ENCODE peak calls at places on chromosomes 4 and X, in six cellular contexts. One of them, this sample, is unnamed.
A peak's percentile ranks its signal among the peaks of the same experiment; 100 is the strongest.

GRCh38 chr4:77454858-77455257 is 150.8 kb upstream of the CXCL13 start:
- DNase-seq in PC-3: peak; percentile 17
- DNase-seq in body of pancreas: no peak
- DNase-seq in ovary: no peak
- DNase-seq in right atrium auricular region: no peak
- DNase-seq in Peyer's patch: no peak
- DNase-seq in this sample: no peak

GRCh38 chr4:6746721-6747689 is 31.0 kb downstream of the BLOC1S4 start:
- DNase-seq in PC-3: peak; percentile 66
- DNase-seq in body of pancreas: peak; percentile 79
- DNase-seq in ovary: no peak
- DNase-seq in right atrium auricular region: no peak
- DNase-seq in Peyer's patch: peak; percentile 89
- DNase-seq in this sample: no peak

GRCh38 chrX:135520022-135520552 is 373 bp upstream of the INTS6L start:
- DNase-seq in PC-3: no peak
- DNase-seq in body of pancreas: no peak
- DNase-seq in ovary: no peak
- DNase-seq in right atrium auricular region: no peak
- DNase-seq in Peyer's patch: no peak
- DNase-seq in this sample: no peak

GRCh38 chr4:98468744-98469143 is 189.7 kb downstream of the TSPAN5 start:
- DNase-seq in PC-3: no peak
- DNase-seq in body of pancreas: no peak
- DNase-seq in ovary: peak; percentile 58
- DNase-seq in right atrium auricular region: no peak
- DNase-seq in Peyer's patch: no peak
- DNase-seq in this sample: no peak

GRCh38 chr4:10662937-10663336 is 21.6 kb downstream of the CLNK start:
- DNase-seq in PC-3: no peak
- DNase-seq in body of pancreas: no peak
- DNase-seq in ovary: no peak
- DNase-seq in right atrium auricular region: no peak
- DNase-seq in Peyer's patch: no peak
- DNase-seq in this sample: no peak

GRCh38 chrX:128728943-128729342 is 676.7 kb upstream of the ACTRT1 start:
- DNase-seq in PC-3: no peak
- DNase-seq in body of pancreas: no peak
- DNase-seq in ovary: no peak
- DNase-seq in right atrium auricular region: no peak
- DNase-seq in Peyer's patch: no peak
- DNase-seq in this sample: no peak

GRCh38 chr4:179145746-179146530 is 1703.7 kb upstream of the AGA start:
- DNase-seq in PC-3: peak; percentile 27
- DNase-seq in body of pancreas: no peak
- DNase-seq in ovary: no peak
- DNase-seq in right atrium auricular region: no peak
- DNase-seq in Peyer's patch: no peak
- DNase-seq in this sample: no peak

GRCh38 chr4:62232755-62233280 is 1032.7 kb downstream of the ADGRL3 start:
- DNase-seq in PC-3: no peak
- DNase-seq in body of pancreas: no peak
- DNase-seq in ovary: no peak
- DNase-seq in right atrium auricular region: no peak
- DNase-seq in Peyer's patch: no peak
- DNase-seq in this sample: no peak

GRCh38 chr4:10281996-10282395 is 165.4 kb upstream of the WDR1 start:
- DNase-seq in PC-3: no peak
- DNase-seq in body of pancreas: no peak
- DNase-seq in ovary: no peak
- DNase-seq in right atrium auricular region: no peak
- DNase-seq in Peyer's patch: no peak
- DNase-seq in this sample: no peak

GRCh38 chr4:61572160-61572559 is 372.0 kb downstream of the ADGRL3 start:
- DNase-seq in PC-3: peak; percentile 89
- DNase-seq in body of pancreas: no peak
- DNase-seq in ovary: no peak
- DNase-seq in right atrium auricular region: no peak
- DNase-seq in Peyer's patch: no peak
- DNase-seq in this sample: no peak

GRCh38 chrX:113202601-113203000 is 362.0 kb upstream of the AMOT start:
- DNase-seq in PC-3: no peak
- DNase-seq in body of pancreas: no peak
- DNase-seq in ovary: no peak
- DNase-seq in right atrium auricular region: no peak
- DNase-seq in Peyer's patch: no peak
- DNase-seq in this sample: no peak

GRCh38 chr4:150049682-150050081 is 28.6 kb upstream of the DCLK2 start:
- DNase-seq in PC-3: no peak
- DNase-seq in body of pancreas: no peak
- DNase-seq in ovary: no peak
- DNase-seq in right atrium auricular region: no peak
- DNase-seq in Peyer's patch: no peak
- DNase-seq in this sample: no peak

GRCh38 chr4:61086979-61087378 is 113.1 kb upstream of the ADGRL3 start:
- DNase-seq in PC-3: no peak
- DNase-seq in body of pancreas: no peak
- DNase-seq in ovary: no peak
- DNase-seq in right atrium auricular region: no peak
- DNase-seq in Peyer's patch: no peak
- DNase-seq in this sample: no peak

GRCh38 chrX:30181353-30181752 is 34.0 kb upstream of the MAGEB2 start:
- DNase-seq in PC-3: no peak
- DNase-seq in body of pancreas: no peak
- DNase-seq in ovary: no peak
- DNase-seq in right atrium auricular region: no peak
- DNase-seq in Peyer's patch: no peak
- DNase-seq in this sample: no peak

GRCh38 chr4:55038176-55038890 is 87.1 kb downstream of the KDR start:
- DNase-seq in PC-3: peak; percentile 62
- DNase-seq in body of pancreas: peak; percentile 19
- DNase-seq in ovary: no peak
- DNase-seq in right atrium auricular region: peak; percentile 66
- DNase-seq in Peyer's patch: no peak
- DNase-seq in this sample: no peak

GRCh38 chr4:188435381-188435780 is 296.1 kb downstream of the TRIML1 start:
- DNase-seq in PC-3: no peak
- DNase-seq in body of pancreas: no peak
- DNase-seq in ovary: no peak
- DNase-seq in right atrium auricular region: no peak
- DNase-seq in Peyer's patch: no peak
- DNase-seq in this sample: no peak

GRCh38 chrX:38212246-38212645 is 8.4 kb downstream of the SRPX start:
- DNase-seq in PC-3: no peak
- DNase-seq in body of pancreas: no peak
- DNase-seq in ovary: no peak
- DNase-seq in right atrium auricular region: no peak
- DNase-seq in Peyer's patch: no peak
- DNase-seq in this sample: no peak

GRCh38 chr4:143344774-143345173 is 8.1 kb downstream of the GAB1 start:
- DNase-seq in PC-3: no peak
- DNase-seq in body of pancreas: no peak
- DNase-seq in ovary: no peak
- DNase-seq in right atrium auricular region: no peak
- DNase-seq in Peyer's patch: no peak
- DNase-seq in this sample: no peak

GRCh38 chr4:141036786-141037185 is 96.5 kb downstream of the RNF150 start:
- DNase-seq in PC-3: no peak
- DNase-seq in body of pancreas: no peak
- DNase-seq in ovary: no peak
- DNase-seq in right atrium auricular region: no peak
- DNase-seq in Peyer's patch: no peak
- DNase-seq in this sample: no peak

GRCh38 chr4:54495641-54496040 is 162.1 kb upstream of the KIT start:
- DNase-seq in PC-3: no peak
- DNase-seq in body of pancreas: no peak
- DNase-seq in ovary: no peak
- DNase-seq in right atrium auricular region: no peak
- DNase-seq in Peyer's patch: no peak
- DNase-seq in this sample: no peak

GRCh38 chrX:151538190-151539122 is 25.0 kb upstream of the PASD1 start:
- DNase-seq in PC-3: no peak
- DNase-seq in body of pancreas: no peak
- DNase-seq in ovary: no peak
- DNase-seq in right atrium auricular region: no peak
- DNase-seq in Peyer's patch: no peak
- DNase-seq in this sample: no peak

GRCh38 chrX:1477801-1478458 is 25.2 kb upstream of the ASMTL start:
- DNase-seq in PC-3: no peak
- DNase-seq in body of pancreas: no peak
- DNase-seq in ovary: no peak
- DNase-seq in right atrium auricular region: peak; percentile 42
- DNase-seq in Peyer's patch: peak; percentile 27
- DNase-seq in this sample: no peak

GRCh38 chr4:158656439-158656838 is 15.2 kb downstream of the C4orf46 start:
- DNase-seq in PC-3: no peak
- DNase-seq in body of pancreas: no peak
- DNase-seq in ovary: no peak
- DNase-seq in right atrium auricular region: no peak
- DNase-seq in Peyer's patch: no peak
- DNase-seq in this sample: no peak

GRCh38 chr4:59223292-59223941 is 1976.7 kb upstream of the ADGRL3 start:
- DNase-seq in PC-3: no peak
- DNase-seq in body of pancreas: no peak
- DNase-seq in ovary: no peak
- DNase-seq in right atrium auricular region: no peak
- DNase-seq in Peyer's patch: no peak
- DNase-seq in this sample: no peak

GRCh38 chrX:29935455-29935854 is 279.9 kb upstream of the MAGEB2 start:
- DNase-seq in PC-3: no peak
- DNase-seq in body of pancreas: no peak
- DNase-seq in ovary: no peak
- DNase-seq in right atrium auricular region: no peak
- DNase-seq in Peyer's patch: no peak
- DNase-seq in this sample: no peak

GRCh38 chrX:102042706-102043325 is 82.7 kb upstream of the TCEAL2 start:
- DNase-seq in PC-3: peak; percentile 1
- DNase-seq in body of pancreas: no peak
- DNase-seq in ovary: no peak
- DNase-seq in right atrium auricular region: no peak
- DNase-seq in Peyer's patch: no peak
- DNase-seq in this sample: no peak

GRCh38 chr4:146637853-146638800 is 566 bp upstream of the POU4F2 start:
- DNase-seq in PC-3: no peak
- DNase-seq in body of pancreas: no peak
- DNase-seq in ovary: no peak
- DNase-seq in right atrium auricular region: no peak
- DNase-seq in Peyer's patch: no peak
- DNase-seq in this sample: no peak

GRCh38 chr4:169604903-169605331 is 7.5 kb downstream of the NEK1 start:
- DNase-seq in PC-3: no peak
- DNase-seq in body of pancreas: no peak
- DNase-seq in ovary: no peak
- DNase-seq in right atrium auricular region: no peak
- DNase-seq in Peyer's patch: no peak
- DNase-seq in this sample: no peak
- H3K4me3 ChIP-seq in PC-3: no peak overlapping the region
- H3K4me3 ChIP-seq in body of pancreas: no peak overlapping the region
- H3K4me3 ChIP-seq in ovary: no peak overlapping the region
- H3K4me3 ChIP-seq in right atrium auricular region: no peak overlapping the region
- H3K4me3 ChIP-seq in Peyer's patch: no peak overlapping the region
- H3K4me3 ChIP-seq in this sample: no peak overlapping the region

GRCh38 chrX:39757971-39758370 is 339.8 kb downstream of the BCOR start:
- DNase-seq in PC-3: no peak
- DNase-seq in body of pancreas: no peak
- DNase-seq in ovary: no peak
- DNase-seq in right atrium auricular region: no peak
- DNase-seq in Peyer's patch: no peak
- DNase-seq in this sample: no peak
- H3K4me1 ChIP-seq in PC-3: peaks cover 22% of the 10 kb centered on the region
- H3K4me1 ChIP-seq in body of pancreas: peaks cover 59% of the 10 kb centered on the region
- H3K4me1 ChIP-seq in ovary: peaks cover 3% of the 10 kb centered on the region
- H3K4me1 ChIP-seq in right atrium auricular region: peaks cover 31% of the 10 kb centered on the region
- H3K4me1 ChIP-seq in Peyer's patch: no peaks in the 10 kb centered on the region
- H3K4me1 ChIP-seq in this sample: peaks cover 2% of the 10 kb centered on the region

DNA sequence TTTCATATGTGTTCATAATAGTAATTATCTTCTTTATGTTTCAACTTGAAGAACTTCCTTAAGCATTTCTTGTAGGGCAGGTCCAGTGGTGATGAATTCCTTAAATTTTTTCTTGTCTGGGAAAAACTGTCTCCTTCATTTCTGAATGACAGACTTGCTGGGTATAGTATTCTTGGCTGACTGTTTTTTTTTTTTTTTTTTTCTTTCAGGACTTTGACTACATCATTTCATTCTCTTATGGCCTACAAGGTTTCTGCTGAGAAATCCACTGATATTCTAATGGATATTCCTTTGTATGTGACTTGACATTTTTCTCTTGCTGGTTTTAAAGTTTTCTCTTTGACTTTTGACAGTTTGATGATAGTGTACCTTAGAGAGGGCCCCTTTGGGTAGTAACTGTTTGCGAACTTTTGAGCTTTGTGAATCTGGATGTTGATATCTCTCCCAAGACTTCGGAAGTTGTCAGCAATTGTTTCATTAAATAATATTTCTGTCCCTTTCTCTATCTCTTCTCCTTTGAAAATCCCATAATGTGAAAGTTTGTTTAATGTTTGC is 54.2 kb downstream of the EDA start:
- DNase-seq in PC-3: no peak
- DNase-seq in body of pancreas: no peak
- DNase-seq in ovary: no peak
- DNase-seq in right atrium auricular region: no peak
- DNase-seq in Peyer's patch: no peak
- DNase-seq in this sample: no peak
- H3K36me3 ChIP-seq in PC-3: no peaks in the 10 kb centered on the region
- H3K36me3 ChIP-seq in body of pancreas: no peaks in the 10 kb centered on the region
- H3K36me3 ChIP-seq in ovary: no peaks in the 10 kb centered on the region
- H3K36me3 ChIP-seq in right atrium auricular region: no peaks in the 10 kb centered on the region
- H3K36me3 ChIP-seq in Peyer's patch: no peaks in the 10 kb centered on the region
- H3K36me3 ChIP-seq in this sample: no peaks in the 10 kb centered on the region

DNA sequence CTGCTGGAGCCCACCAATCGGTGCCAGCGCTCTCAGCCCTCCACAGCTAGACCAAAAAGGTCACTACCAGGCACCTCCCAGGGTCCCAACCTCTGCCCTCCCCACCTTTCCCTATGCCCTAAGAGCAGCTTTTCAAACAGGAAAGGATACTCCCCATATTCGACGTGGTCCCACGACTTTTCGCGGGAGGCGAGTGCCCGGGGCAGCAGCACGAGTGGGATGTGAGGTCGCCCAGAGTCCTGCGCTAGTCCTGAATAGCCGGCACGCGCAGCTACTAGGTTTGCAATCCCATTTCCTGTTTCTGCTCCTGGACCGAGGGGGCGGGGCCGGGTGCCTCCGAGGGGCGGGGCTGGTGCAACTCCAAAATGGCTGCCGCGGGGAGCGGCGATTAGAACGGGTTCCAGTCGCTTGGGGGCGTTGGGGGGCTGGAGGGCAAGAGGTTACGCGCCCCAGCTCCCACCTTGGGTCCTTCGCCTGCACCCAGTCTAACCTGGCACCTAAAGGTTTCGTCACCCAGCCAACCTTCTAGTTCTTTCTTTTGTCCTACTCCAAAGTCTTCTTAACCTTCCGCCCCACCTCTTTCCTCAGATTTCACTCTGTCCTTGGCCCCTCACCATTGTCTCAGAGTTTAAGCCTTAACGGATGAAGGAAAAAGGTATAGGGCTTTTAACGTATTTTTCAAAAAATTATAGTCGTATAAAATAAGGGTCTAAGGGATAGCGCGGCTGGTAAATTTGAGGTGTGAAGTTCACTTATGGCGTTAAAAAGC is 85.0 kb upstream of the TENT5D start:
- DNase-seq in PC-3: peak; percentile 63
- DNase-seq in body of pancreas: peak; percentile 78
- DNase-seq in ovary: peak; percentile 75
- DNase-seq in right atrium auricular region: no peak
- DNase-seq in Peyer's patch: peak; percentile 67
- DNase-seq in this sample: peak; percentile 13
- H3K4me3 ChIP-seq in PC-3: peak overlapping the region; percentile 82
- H3K4me3 ChIP-seq in body of pancreas: no peak overlapping the region
- H3K4me3 ChIP-seq in ovary: peak overlapping the region; percentile 35
- H3K4me3 ChIP-seq in right atrium auricular region: no peak overlapping the region
- H3K4me3 ChIP-seq in Peyer's patch: peak overlapping the region; percentile 45
- H3K4me3 ChIP-seq in this sample: peak overlapping the region; percentile 86

This sample was measured in iPS DF 6.9.